ENCODE peak calls at places on chromosomes 2 and 18, in nine cellular contexts. H is IMR-90; B is stomach; A is left ventricle myocardium inferior; R is cardiac muscle cell; P is thyroid gland; E is thoracic aorta; C is naive thymus-derived CD4-positive, alpha-beta T cell; Y is breast epithelium. L is an unnamed sample. For H3K4me1 and H3K9me3, the result is how much of the 10 kb centered on the place peaks cover.

GRCh38 chr2:226885769-226886435 is 50.0 kb downstream of the RHBDD1 start:
- DNase-seq in P (no peak), H (peak), C (no peak), Y (no peak), A (no peak), E (no peak), B (no peak), R (no peak), L (no peak)

GRCh38 chr2:68416081-68416675 is 50.9 kb downstream of the FBXO48 start:
- DNase-seq in C (no peak), R (no peak), P (no peak), B (no peak), H (no peak), E (no peak), A (no peak), Y (no peak), L (no peak)

GRCh38 chr2:165886487-165887146 is 67.0 kb downstream of the TTC21B start:
- DNase-seq in R (no peak), H (no peak), Y (no peak), B (no peak), A (no peak), C (no peak), E (no peak), P (no peak), L (no peak)

GRCh38 chr2:165007162-165007744 is 51.9 kb upstream of the SLC38A11 start:
- DNase-seq in Y (no peak), H (no peak), B (no peak), R (no peak), P (no peak), A (no peak), E (no peak), C (no peak), L (no peak)

GRCh38 chr18:79393626-79394401 is 1.9 kb upstream of the NFATC1 start:
- DNase-seq in R (peak), B (peak), P (peak), H (peak), E (peak), Y (peak), C (no peak), A (peak), L (peak)

GRCh38 chr18:7133181-7133580 is 15.6 kb upstream of the LAMA1 start:
- DNase-seq in P (no peak), H (peak), Y (no peak), C (no peak), A (no peak), E (no peak), R (no peak), B (no peak), L (no peak)

GRCh38 chr2:20615046-20615465 is 35.8 kb downstream of the HS1BP3 start:
- DNase-seq in R (no peak), A (peak), E (no peak), H (no peak), B (no peak), Y (peak), P (no peak), C (no peak), L (no peak)

GRCh38 chr2:70901235-70902066 is 34.2 kb upstream of the ATP6V1B1 start:
- DNase-seq in B (no peak), H (peak), P (no peak), E (no peak), A (no peak), Y (no peak), C (no peak), R (no peak), L (no peak)

GRCh38 chr2:146997488-146997887 is 847.3 kb upstream of the ACVR2A start:
- DNase-seq in H (no peak), R (no peak), E (no peak), A (no peak), C (no peak), Y (no peak), P (no peak), B (no peak), L (peak)

GRCh38 chr2:112077814-112078213 is 22.7 kb downstream of the TMEM87B start:
- DNase-seq in H (no peak), R (no peak), Y (no peak), E (no peak), C (no peak), P (no peak), B (no peak), A (no peak), L (no peak)

GRCh38 chr18:54712315-54712714 is 116.0 kb upstream of the RAB27B start:
- DNase-seq in R (no peak), B (no peak), E (no peak), A (no peak), Y (no peak), P (no peak), C (no peak), H (peak), L (no peak)

GRCh38 chr2:119104414-119104813 is 54.1 kb downstream of the C1QL2 start:
- DNase-seq in H (no peak), C (no peak), R (no peak), P (no peak), E (no peak), Y (no peak), B (no peak), A (no peak), L (no peak)

GRCh38 chr2:86201951-86202692 is 2.9 kb downstream of the MRPL35 start:
- DNase-seq in A (no peak), C (no peak), Y (no peak), R (no peak), B (no peak), E (no peak), P (no peak), H (no peak), L (peak)

GRCh38 chr2:164514491-164514890 is 106.8 kb downstream of the GRB14 start:
- DNase-seq in E (no peak), Y (peak), P (no peak), H (no peak), B (no peak), R (no peak), C (no peak), A (no peak), L (no peak)

GRCh38 chr2:3348771-3349170 is 28.8 kb downstream of the EIPR1 start:
- DNase-seq in B (no peak), H (no peak), E (no peak), A (no peak), R (no peak), C (no peak), P (peak), Y (no peak), L (no peak)

GRCh38 chr2:231308631-231309414 is 86.7 kb upstream of the B3GNT7 start:
- DNase-seq in E (no peak), A (no peak), P (no peak), Y (no peak), H (peak), B (no peak), R (no peak), C (no peak), L (no peak)

GRCh38 chr2:238238311-238238765 is 1.5 kb downstream of the HES6 start:
- DNase-seq in A (no peak), B (no peak), C (no peak), R (no peak), P (no peak), H (no peak), E (no peak), Y (peak), L (no peak)

GRCh38 chr18:59885579-59886163 is 14.1 kb upstream of the PMAIP1 start:
- DNase-seq in R (no peak), Y (no peak), H (peak), A (no peak), E (no peak), C (no peak), P (no peak), B (no peak), L (no peak)

GRCh38 chr18:74412106-74412880 is 44.8 kb downstream of the DIPK1C start:
- DNase-seq in P (peak), H (no peak), E (no peak), A (no peak), R (no peak), B (no peak), Y (no peak), C (no peak), L (no peak)

GRCh38 chr2:226618875-226619605 is 180.6 kb downstream of the IRS1 start:
- DNase-seq in E (no peak), P (no peak), A (no peak), C (no peak), Y (no peak), R (no peak), H (peak), B (no peak), L (peak)

GRCh38 chr18:73842795-73843394 is 304.7 kb downstream of the FBXO15 start:
- DNase-seq in A (no peak), P (peak), B (peak), Y (no peak), C (no peak), E (no peak), H (peak), R (peak), L (peak)

GRCh38 chr18:39966275-39966674 is 1988.8 kb upstream of the PIK3C3 start:
- DNase-seq in P (peak), Y (no peak), A (no peak), R (no peak), C (no peak), B (no peak), H (no peak), E (no peak), L (peak)

GRCh38 chr2:30267576-30267975 is 36.2 kb downstream of the LBH start:
- DNase-seq in B (no peak), H (no peak), C (no peak), P (no peak), R (no peak), Y (no peak), A (no peak), E (no peak), L (no peak)

GRCh38 chr2:795245-796041 is 118.2 kb upstream of the TMEM18 start:
- DNase-seq in A (no peak), H (no peak), B (no peak), C (no peak), E (no peak), P (no peak), R (no peak), Y (no peak), L (no peak)

GRCh38 chr18:26425148-26425531 is 123.2 kb downstream of the KCTD1 start:
- DNase-seq in C (no peak), Y (no peak), A (no peak), H (peak), E (no peak), P (no peak), R (no peak), B (no peak), L (no peak)

GRCh38 chr2:220228310-220229006 is 601.0 kb downstream of the SLC4A3 start:
- DNase-seq in Y (no peak), B (no peak), P (no peak), E (no peak), A (no peak), R (no peak), C (no peak), H (peak), L (no peak)

GRCh38 chr18:23209031-23209430 is 73.7 kb downstream of the CABLES1 start:
- DNase-seq in C (no peak), P (no peak), R (no peak), B (no peak), A (no peak), Y (no peak), H (peak), E (no peak), L (no peak)

GRCh38 chr18:70308555-70309294 is 19.9 kb downstream of the SOCS6 start:
- DNase-seq in C (no peak), E (no peak), P (no peak), Y (no peak), R (no peak), B (no peak), H (no peak), A (no peak), L (no peak)

GRCh38 chr2:27920148-27920885 is 29.8 kb downstream of the BABAM2 start:
- DNase-seq in P (no peak), A (no peak), C (peak), H (peak), B (no peak), Y (no peak), R (no peak), E (no peak), L (no peak)

GRCh38 chr2:134310450-134311079 is 56.7 kb downstream of the MGAT5 start:
- DNase-seq in B (peak), A (no peak), H (no peak), E (peak), P (peak), Y (no peak), R (no peak), C (no peak), L (no peak)

GRCh38 chr2:38748391-38748790 is 2.8 kb downstream of the SRSF7 start:
- DNase-seq in Y (no peak), R (no peak), H (no peak), A (no peak), C (no peak), B (no peak), P (no peak), E (no peak), L (no peak)
- H3K4me1 ChIP-seq in Y (under half), R (under half), H (under half), A (half or more), C (under half), B (under half), P (under half), E (under half), L (under half)

GRCh38 chr2:239917128-239917956 is 107.8 kb downstream of the NDUFA10 start:
- DNase-seq in P (no peak), B (peak), Y (no peak), C (no peak), H (no peak), A (no peak), E (no peak), R (no peak), L (no peak)
- H3K9me3 ChIP-seq in P (under half), B (under half), Y (under half), C (under half), H (under half), A (under half), E (under half), R (under half), L (under half)

DNA sequence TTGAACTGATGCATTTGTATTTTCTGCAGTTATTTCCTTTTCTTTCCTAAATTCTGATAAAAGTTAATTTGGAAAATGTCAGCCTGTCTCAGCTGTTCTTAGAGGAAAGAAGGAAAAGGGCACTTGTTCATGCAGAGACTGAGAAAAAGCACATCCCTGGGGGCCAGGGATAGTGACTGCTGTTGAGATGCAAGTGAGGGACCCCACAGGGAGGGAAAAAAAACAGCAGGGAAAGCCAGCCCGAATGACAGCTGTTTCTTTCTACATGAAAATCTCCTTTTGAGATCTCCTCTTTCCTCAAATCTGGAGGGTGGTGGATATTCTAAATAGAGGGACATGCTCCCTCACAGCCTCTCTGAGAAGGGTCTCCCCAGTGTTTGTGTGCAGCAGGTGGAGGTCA is 14.0 kb upstream of the MTA3 start:
- DNase-seq in E (no peak), C (no peak), H (no peak), P (no peak), Y (no peak), R (no peak), B (no peak), A (no peak), L (no peak)
- H3K4me3 ChIP-seq in E (no peak), C (no peak), H (no peak), P (no peak), Y (no peak), R (no peak), B (no peak), A (no peak), L (no peak)

DNA sequence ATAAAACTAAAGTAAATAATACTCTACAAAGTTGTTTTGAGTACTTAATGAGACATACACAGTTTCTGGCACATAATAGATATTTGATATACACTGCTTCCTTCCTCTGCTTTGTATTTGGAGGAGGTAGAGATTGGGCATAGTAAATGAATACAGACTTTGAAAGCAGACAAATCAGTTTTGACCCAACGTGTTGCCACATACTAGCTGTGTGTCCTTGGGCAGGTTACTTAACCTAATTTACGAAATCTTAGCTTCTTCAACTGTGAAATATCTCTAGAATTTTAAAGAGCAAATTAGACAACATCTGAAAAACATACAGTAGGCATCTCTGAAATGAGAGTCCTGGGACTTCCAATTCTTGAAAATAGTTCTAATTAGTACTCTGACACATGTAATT is 425.4 kb downstream of the TGIF1 start:
- DNase-seq in P (no peak), A (no peak), Y (no peak), H (no peak), B (no peak), E (no peak), R (no peak), C (no peak), L (no peak)
- H3K4me1 ChIP-seq in P (under half), A (under half), Y (under half), H (under half), B (under half), E (under half), R (under half), C (under half), L (under half)

GRCh38 chr18:908631-909621 is 4.3 kb downstream of the ADCYAP1 start:
- DNase-seq in B (no peak), C (no peak), Y (no peak), H (no peak), A (no peak), R (no peak), E (no peak), P (no peak), L (no peak)
- H3K9me3 ChIP-seq in B (under half), C (under half), Y (under half), H (under half), A (under half), R (under half), E (under half), P (under half), L (under half)

GRCh38 chr2:156458229-156458584 is 22.0 kb downstream of the GPD2 start:
- DNase-seq in B (no peak), P (no peak), H (no peak), R (no peak), Y (no peak), C (no peak), A (no peak), E (no peak), L (no peak)
- H3K4me3 ChIP-seq in B (no peak), P (no peak), H (no peak), R (no peak), Y (no peak), C (no peak), A (no peak), E (no peak), L (no peak)

GRCh38 chr18:76985156-76985950 is 147.2 kb downstream of the MBP start:
- DNase-seq in A (no peak), R (no peak), B (no peak), Y (no peak), P (no peak), C (no peak), E (no peak), H (no peak), L (no peak)
- H3K4me1 ChIP-seq in A (under half), R (under half), B (under half), Y (under half), P (under half), C (under half), E (under half), H (under half), L (under half)

DNA sequence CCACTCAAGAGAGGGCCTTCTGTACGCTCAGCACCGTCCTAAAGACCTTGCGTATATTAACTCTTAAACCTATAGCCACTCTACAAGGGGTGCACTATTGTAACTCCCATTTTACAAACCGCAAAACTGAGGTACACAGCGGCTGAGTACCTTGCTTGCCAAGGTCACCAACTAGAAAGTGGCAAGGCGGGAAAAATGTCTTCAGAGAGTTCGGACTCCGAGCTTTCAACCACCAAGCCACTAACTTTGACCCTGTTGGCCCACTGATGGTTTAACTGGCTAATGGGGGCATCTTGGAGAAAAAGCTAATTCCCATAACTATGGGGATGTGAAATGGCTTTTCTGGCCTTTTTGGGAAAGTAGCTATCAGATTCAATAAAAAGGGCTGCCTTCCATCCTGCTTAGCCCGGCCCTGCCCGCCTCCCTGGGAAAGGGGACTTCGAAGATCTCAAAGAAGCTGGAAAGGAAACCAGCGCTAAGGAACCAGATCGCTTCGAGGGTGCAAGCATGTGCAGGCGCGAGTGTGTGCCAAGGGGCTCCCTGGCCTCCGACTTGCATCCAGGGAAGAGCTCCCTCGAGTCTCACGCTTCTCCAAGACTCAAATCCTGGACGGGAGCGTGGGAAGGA is 2.4 kb upstream of the SP5 start:
- DNase-seq in P (no peak), R (no peak), H (no peak), Y (no peak), C (no peak), A (no peak), B (no peak), E (no peak), L (no peak)
- H3K9me3 ChIP-seq in P (under half), R (under half), H (under half), Y (under half), C (under half), A (under half), B (under half), E (under half), L (under half)

GRCh38 chr18:11902522-11903292 is 5.4 kb downstream of the MPPE1 start:
- DNase-seq in B (no peak), C (no peak), E (no peak), A (no peak), Y (no peak), R (peak), P (no peak), H (peak), L (no peak)

GRCh38 chr18:11897781-11898180 is 10.3 kb downstream of the MPPE1 start:
- DNase-seq in H (no peak), P (no peak), B (no peak), A (no peak), Y (no peak), E (no peak), C (no peak), R (no peak), L (no peak)

GRCh38 chr18:11901826-11902438 is 6.2 kb downstream of the MPPE1 start:
- DNase-seq in E (no peak), R (no peak), P (no peak), C (no peak), Y (no peak), B (no peak), H (no peak), A (no peak), L (no peak)

DNA sequence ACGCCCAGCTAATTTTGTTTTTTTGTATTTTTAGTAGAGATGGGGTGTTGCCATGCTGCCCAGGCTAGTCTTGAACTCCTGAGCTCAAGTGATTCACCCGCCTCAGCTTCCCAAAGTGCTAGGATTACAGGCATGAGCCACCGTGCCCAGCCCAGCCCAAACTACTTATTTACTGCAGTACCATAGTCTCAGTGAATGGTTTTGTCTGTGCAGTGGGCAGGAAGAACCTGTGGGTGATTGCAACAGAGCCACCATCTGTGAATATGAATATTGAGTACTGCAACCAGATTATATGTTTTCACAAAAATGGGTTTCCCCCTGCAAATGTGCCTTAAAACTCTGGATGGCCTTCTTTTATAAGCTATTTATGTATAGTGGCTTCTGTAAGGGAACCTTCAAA is 9.1 kb downstream of the MPPE1 start:
- DNase-seq in C (no peak), B (no peak), Y (no peak), P (no peak), E (no peak), R (no peak), H (no peak), A (no peak), L (no peak)
- H3K4me3 ChIP-seq in C (no peak), B (no peak), Y (no peak), P (no peak), E (no peak), R (no peak), H (no peak), A (no peak), L (no peak)